ENCODE peak calls at places on chromosome 15, in ten cellular contexts. R, Z, Q, D, C, B, X, H, N and G are unnamed samples. For H3K36me3 and H3K4me1, the result is how much of the 10 kb centered on the place peaks cover.

GRCh38 chr15:58957101-58957973 is 23.9 kb upstream of the SLTM start:
- DNase-seq in R (peak), Z (peak), Q (peak), D (peak), C (peak), B (peak), X (peak), H (no peak), N (no peak), G (peak)

GRCh38 chr15:63135804-63136203 is 14.1 kb downstream of the LACTB start:
- DNase-seq in R (no peak), Z (no peak), Q (no peak), D (no peak), C (peak), B (peak), X (no peak), H (no peak), N (no peak), G (no peak)

GRCh38 chr15:86526938-86527735 is 447.5 kb downstream of the AGBL1 start:
- DNase-seq in R (no peak), Z (no peak), Q (no peak), D (no peak), C (no peak), B (no peak), X (no peak), H (no peak), N (no peak), G (no peak)

GRCh38 chr15:69462030-69462492 is 9.4 kb downstream of the RPLP1 start:
- DNase-seq in R (no peak), Z (no peak), Q (no peak), D (no peak), C (no peak), B (no peak), X (peak), H (no peak), N (peak), G (peak)

GRCh38 chr15:20356444-20357138 is 185.0 kb downstream of the GOLGA6L6 start:
- DNase-seq in R (peak), Z (peak), Q (peak), D (no peak), C (peak), B (peak), X (peak), H (no peak), N (peak), G (peak)

GRCh38 chr15:33649217-33649933 is 318.9 kb upstream of the CHRM5 start:
- DNase-seq in R (no peak), Z (no peak), Q (no peak), D (no peak), C (no peak), B (no peak), X (no peak), H (no peak), N (no peak), G (no peak)

GRCh38 chr15:61032600-61033286 is 196.4 kb downstream of the RORA start:
- DNase-seq in R (no peak), Z (no peak), Q (no peak), D (no peak), C (peak), B (no peak), X (peak), H (no peak), N (no peak), G (no peak)

GRCh38 chr15:57056357-57056756 is 137.9 kb downstream of the TCF12 start:
- DNase-seq in R (no peak), Z (no peak), Q (no peak), D (no peak), C (no peak), B (no peak), X (no peak), H (no peak), N (no peak), G (no peak)

GRCh38 chr15:50676799-50677483 is 9.7 kb downstream of the TRPM7 start:
- DNase-seq in R (peak), Z (peak), Q (no peak), D (no peak), C (peak), B (no peak), X (no peak), H (no peak), N (no peak), G (no peak)

GRCh38 chr15:57323806-57324589 is 52.3 kb upstream of the CGNL1 start:
- DNase-seq in R (peak), Z (peak), Q (peak), D (no peak), C (no peak), B (peak), X (peak), H (no peak), N (peak), G (peak)

GRCh38 chr15:78033864-78034263 is 43.6 kb downstream of the TBC1D2B start:
- DNase-seq in R (no peak), Z (no peak), Q (peak), D (no peak), C (no peak), B (no peak), X (no peak), H (no peak), N (no peak), G (no peak)

GRCh38 chr15:69232144-69232543 is 66.6 kb upstream of the PAQR5 start:
- DNase-seq in R (no peak), Z (no peak), Q (no peak), D (no peak), C (peak), B (peak), X (no peak), H (no peak), N (no peak), G (no peak)

GRCh38 chr15:55457401-55458022 is 49.2 kb downstream of the PIERCE2 start:
- DNase-seq in R (no peak), Z (no peak), Q (no peak), D (no peak), C (no peak), B (no peak), X (no peak), H (no peak), N (no peak), G (no peak)

GRCh38 chr15:100879461-100880138 is at the start of gene ALDH1A3:
- DNase-seq in R (no peak), Z (no peak), Q (peak), D (peak), C (peak), B (peak), X (peak), H (peak), N (peak), G (peak)

GRCh38 chr15:75811616-75812015 is 31.6 kb upstream of the UBE2Q2 start:
- DNase-seq in R (no peak), Z (no peak), Q (no peak), D (no peak), C (no peak), B (no peak), X (no peak), H (no peak), N (no peak), G (no peak)

GRCh38 chr15:52097176-52097575 is 15.4 kb downstream of the BCL2L10 start:
- DNase-seq in R (no peak), Z (peak), Q (no peak), D (no peak), C (peak), B (no peak), X (no peak), H (no peak), N (no peak), G (no peak)

GRCh38 chr15:67685008-67685599 is 140.2 kb upstream of the SKOR1 start:
- DNase-seq in R (peak), Z (peak), Q (peak), D (peak), C (peak), B (peak), X (no peak), H (no peak), N (no peak), G (peak)

GRCh38 chr15:79479616-79480015 is 47.5 kb downstream of the MINAR1 start:
- DNase-seq in R (no peak), Z (no peak), Q (no peak), D (no peak), C (no peak), B (no peak), X (no peak), H (no peak), N (no peak), G (no peak)

GRCh38 chr15:78065284-78065872 is 12.1 kb downstream of the TBC1D2B start:
- DNase-seq in R (peak), Z (no peak), Q (peak), D (no peak), C (peak), B (peak), X (peak), H (peak), N (no peak), G (no peak)

GRCh38 chr15:75348563-75349350 is 1.9 kb downstream of the NEIL1 start:
- DNase-seq in R (peak), Z (peak), Q (no peak), D (peak), C (peak), B (no peak), X (peak), H (no peak), N (no peak), G (no peak)

GRCh38 chr15:20280933-20281463 is 260.6 kb downstream of the GOLGA6L6 start:
- DNase-seq in R (no peak), Z (no peak), Q (no peak), D (no peak), C (no peak), B (no peak), X (no peak), H (no peak), N (no peak), G (no peak)

GRCh38 chr15:34952481-34952880 is 17.1 kb downstream of the AQR start:
- DNase-seq in R (no peak), Z (no peak), Q (no peak), D (no peak), C (peak), B (no peak), X (no peak), H (no peak), N (no peak), G (no peak)
- H3K36me3 ChIP-seq in R (under half), Z (half or more), Q (under half), D (under half), C (under half), B (under half), X (under half), H (under half), N (half or more), G (under half)

GRCh38 chr15:84778194-84778593 is 29.8 kb downstream of the ZNF592 start:
- DNase-seq in R (peak), Z (no peak), Q (no peak), D (no peak), C (no peak), B (no peak), X (no peak), H (no peak), N (no peak), G (no peak)
- H3K4me1 ChIP-seq in R (under half), Z (under half), Q (under half), D (under half), C (under half), B (under half), X (under half), H (under half), N (under half), G (under half)

DNA sequence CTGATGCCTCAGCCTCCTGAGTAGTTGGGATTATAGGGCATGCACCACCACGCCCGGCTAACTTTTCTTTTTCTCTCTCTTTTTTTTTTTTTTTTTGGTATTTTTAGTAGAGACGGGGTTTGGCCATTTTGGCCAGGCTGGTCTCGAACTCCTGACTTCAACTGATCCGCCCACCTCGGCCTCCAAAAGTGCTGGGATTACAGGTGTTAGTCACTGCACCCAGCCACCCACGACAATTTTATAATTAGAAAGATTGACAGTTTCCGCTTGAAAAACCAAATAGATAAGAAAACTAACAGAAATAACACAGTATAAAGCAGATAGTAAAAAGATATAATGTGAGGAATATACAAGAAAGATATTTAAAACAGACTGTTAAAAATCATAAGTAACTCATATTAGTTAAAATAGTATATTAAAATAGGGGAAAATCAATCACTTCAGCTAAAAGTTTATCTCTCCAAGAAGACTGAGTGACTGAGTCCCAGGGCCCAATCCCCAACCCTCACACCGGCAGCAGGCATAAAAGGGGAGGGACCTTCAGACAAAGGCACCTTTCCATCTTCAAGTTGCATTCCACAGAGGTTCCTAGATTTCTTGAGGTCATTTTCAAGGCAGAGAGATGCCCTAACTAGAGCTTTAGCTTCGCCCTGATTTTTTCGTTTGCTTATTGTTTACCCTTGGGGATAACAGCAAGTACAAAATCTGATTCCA is 1.4 kb upstream of the WHAMM start:
- DNase-seq in R (peak), Z (no peak), Q (peak), D (no peak), C (no peak), B (no peak), X (no peak), H (no peak), N (no peak), G (no peak)
- H3K4me3 ChIP-seq in R (no peak), Z (no peak), Q (peak), D (no peak), C (no peak), B (peak), X (no peak), H (no peak), N (no peak), G (no peak)

GRCh38 chr15:65688462-65688861 is 66.7 kb downstream of the SLC24A1 start:
- DNase-seq in R (no peak), Z (no peak), Q (peak), D (no peak), C (no peak), B (no peak), X (no peak), H (no peak), N (no peak), G (no peak)

GRCh38 chr15:65690778-65691177 is 69.0 kb downstream of the SLC24A1 start:
- DNase-seq in R (no peak), Z (no peak), Q (no peak), D (no peak), C (no peak), B (no peak), X (no peak), H (no peak), N (no peak), G (no peak)

GRCh38 chr15:65695073-65695472 is 73.3 kb downstream of the SLC24A1 start:
- DNase-seq in R (no peak), Z (no peak), Q (no peak), D (peak), C (no peak), B (no peak), X (no peak), H (no peak), N (no peak), G (no peak)

GRCh38 chr15:65690173-65690572 is 68.4 kb downstream of the SLC24A1 start:
- DNase-seq in R (no peak), Z (no peak), Q (no peak), D (no peak), C (no peak), B (no peak), X (no peak), H (no peak), N (no peak), G (no peak)
- H3K36me3 ChIP-seq in R (under half), Z (under half), Q (under half), D (under half), C (half or more), B (under half), X (under half), H (under half), N (under half), G (under half)

DNA sequence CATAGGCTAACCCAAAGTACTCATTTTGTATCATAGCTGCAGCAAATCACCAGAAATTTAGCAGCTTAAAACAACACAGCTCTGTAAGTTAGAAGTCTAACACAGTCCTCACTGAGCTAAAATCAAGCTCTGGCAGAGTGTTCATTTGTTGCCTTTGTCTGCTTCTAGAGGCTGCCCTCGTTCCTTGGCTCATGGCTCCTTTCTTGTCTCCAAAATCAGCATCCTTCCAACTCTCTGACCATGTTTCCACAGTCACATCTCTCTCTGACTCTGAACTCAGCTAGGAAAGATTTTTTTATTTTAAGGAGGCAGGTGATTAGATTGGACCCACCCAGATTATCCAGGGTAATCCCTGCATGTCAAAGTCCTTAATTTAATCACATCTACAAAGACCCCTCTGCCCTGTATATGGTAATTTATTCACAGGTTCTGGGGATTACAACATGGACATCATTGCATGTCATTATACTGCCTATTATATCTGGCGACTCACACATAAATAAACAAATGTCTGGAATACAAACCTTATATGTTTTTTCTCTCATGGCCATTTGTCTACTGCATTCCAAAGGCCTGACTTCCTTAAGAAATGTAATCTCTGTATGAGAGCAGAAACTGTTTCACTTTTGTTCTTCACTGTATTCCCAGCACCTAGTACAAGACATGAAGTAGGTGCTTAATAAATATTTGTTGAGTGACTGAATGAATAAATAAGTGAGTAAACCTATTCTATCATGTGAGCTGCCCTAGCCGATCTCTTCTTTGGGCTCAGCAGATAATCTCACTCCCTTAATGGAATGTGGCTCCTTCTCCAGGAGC is 15.1 kb upstream of the UACA start:
- DNase-seq in R (no peak), Z (no peak), Q (no peak), D (no peak), C (peak), B (peak), X (no peak), H (no peak), N (no peak), G (no peak)
- H3K4me1 ChIP-seq in R (under half), Z (under half), Q (under half), D (under half), C (under half), B (half or more), X (under half), H (under half), N (under half), G (under half)

DNA sequence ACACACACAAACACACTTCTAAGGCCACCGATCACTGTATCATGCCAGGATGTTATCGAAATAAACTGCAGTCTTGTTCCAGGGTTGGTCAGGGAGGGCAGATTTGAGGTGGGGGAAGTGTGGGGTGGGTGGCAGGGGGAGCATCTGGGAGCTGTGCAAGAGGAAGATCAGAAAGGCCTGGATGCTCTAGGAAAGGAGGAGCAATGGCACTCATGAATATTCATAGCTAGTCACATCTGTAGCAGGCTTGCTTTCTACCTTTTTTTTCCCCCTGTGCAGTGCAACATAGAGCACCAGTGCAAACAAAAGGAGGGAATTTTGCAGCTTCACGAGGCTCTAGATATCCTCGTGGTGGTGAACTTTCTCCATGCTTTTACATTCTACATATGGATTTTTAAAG is 84.9 kb downstream of the MEIS2 start:
- DNase-seq in R (no peak), Z (no peak), Q (no peak), D (no peak), C (peak), B (no peak), X (no peak), H (no peak), N (no peak), G (peak)
- H3K4me3 ChIP-seq in R (no peak), Z (no peak), Q (no peak), D (no peak), C (peak), B (no peak), X (no peak), H (no peak), N (no peak), G (no peak)

GRCh38 chr15:90497912-90498311 is 31.8 kb upstream of the CRTC3 start:
- DNase-seq in R (no peak), Z (peak), Q (no peak), D (peak), C (no peak), B (peak), X (peak), H (no peak), N (no peak), G (no peak)

GRCh38 chr15:90495067-90495466 is 34.7 kb upstream of the CRTC3 start:
- DNase-seq in R (no peak), Z (peak), Q (no peak), D (no peak), C (no peak), B (no peak), X (no peak), H (no peak), N (no peak), G (no peak)

GRCh38 chr15:90493647-90494046 is 36.1 kb upstream of the CRTC3 start:
- DNase-seq in R (no peak), Z (no peak), Q (no peak), D (no peak), C (no peak), B (no peak), X (no peak), H (no peak), N (no peak), G (no peak)

GRCh38 chr15:90496791-90497190 is 32.9 kb upstream of the CRTC3 start:
- DNase-seq in R (no peak), Z (no peak), Q (no peak), D (peak), C (no peak), B (no peak), X (no peak), H (no peak), N (no peak), G (no peak)

GRCh38 chr15:90497374-90497773 is 32.3 kb upstream of the CRTC3 start:
- DNase-seq in R (no peak), Z (no peak), Q (no peak), D (peak), C (no peak), B (no peak), X (no peak), H (no peak), N (no peak), G (no peak)
- H3K36me3 ChIP-seq in R (under half), Z (under half), Q (under half), D (under half), C (half or more), B (half or more), X (half or more), H (under half), N (half or more), G (half or more)

DNA sequence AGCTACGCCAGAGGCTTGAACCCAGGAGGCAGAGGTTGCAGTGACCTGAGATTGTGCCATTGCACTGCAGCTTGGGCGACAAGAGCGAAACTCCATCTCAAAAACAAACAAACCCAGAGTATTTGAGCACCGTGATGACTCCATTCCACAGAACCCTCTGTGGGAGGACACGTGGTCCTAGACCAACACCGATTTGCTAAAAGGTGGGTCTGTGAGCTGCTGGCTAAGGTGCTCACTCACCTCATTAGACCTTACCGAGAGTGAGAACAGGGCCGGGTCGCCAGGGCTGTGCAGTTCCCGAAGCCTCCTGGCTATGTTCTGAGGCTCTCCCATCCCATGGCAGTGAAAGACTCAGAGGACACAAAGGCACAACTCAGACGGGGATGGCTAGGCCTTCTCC is 17.9 kb downstream of the ABHD2 start:
- DNase-seq in R (no peak), Z (no peak), Q (no peak), D (no peak), C (no peak), B (no peak), X (no peak), H (no peak), N (no peak), G (no peak)
- H3K4me1 ChIP-seq in R (under half), Z (under half), Q (half or more), D (half or more), C (half or more), B (half or more), X (under half), H (under half), N (half or more), G (under half)

DNA sequence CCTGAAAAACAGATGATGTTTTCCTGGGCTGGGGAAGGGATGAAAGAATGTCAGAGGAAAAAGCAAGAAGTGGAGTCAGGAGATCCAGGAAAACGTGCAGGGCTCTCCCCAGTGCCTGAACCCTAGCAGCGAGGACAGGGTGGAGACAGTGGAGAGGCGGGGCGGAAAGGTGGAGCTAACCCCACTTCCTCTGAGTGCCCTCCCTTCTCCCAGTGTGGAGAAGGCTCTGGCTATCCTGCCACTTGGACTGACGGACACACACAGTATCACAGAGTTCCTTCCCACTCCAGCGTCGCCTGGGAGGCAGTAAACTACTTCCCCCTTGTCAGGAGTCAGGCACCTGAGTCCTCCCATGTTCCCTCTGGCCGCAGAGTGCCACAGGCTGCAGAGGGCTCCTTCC is 125.3 kb upstream of the CHRNA7 start:
- DNase-seq in R (peak), Z (no peak), Q (no peak), D (peak), C (no peak), B (no peak), X (peak), H (no peak), N (no peak), G (no peak)
- H3K4me3 ChIP-seq in R (no peak), Z (no peak), Q (no peak), D (no peak), C (no peak), B (no peak), X (no peak), H (no peak), N (no peak), G (no peak)